ENCODE peak calls at places on chromosome 15, in eight cellular contexts. One of them, this sample, is unnamed.

GRCh38 chr15:42858999-42859789 is 61.4 kb downstream of the TTBK2 start:
- DNase-seq in naive thymus-derived CD8-positive, alpha-beta T cell: no peak
- DNase-seq in smooth muscle cell of the brain vasculature: no peak
- DNase-seq in keratinocyte: no peak
- DNase-seq in GM03348: no peak
- DNase-seq in stimulated activated CD4-positive, alpha-beta T cell treated with anti-CD3 and anti-CD28 coated beads, Interleukin-4, amount 100 ng/mL, for 4 hours: no peak
- DNase-seq in activated CD4-positive, alpha-beta T cell treated with anti-CD3 and anti-CD28 coated beads for 24 hours: no peak
- DNase-seq in activated CD4-positive, CD25-positive, alpha-beta regulatory T cell treated with anti-CD3 and anti-CD28 coated beads, Interleukin-2, amount 50 U/mL, for 72 hours: no peak
- DNase-seq in this sample: no peak

GRCh38 chr15:81567924-81568323 is 193.9 kb upstream of the TMC3 start:
- DNase-seq in naive thymus-derived CD8-positive, alpha-beta T cell: no peak
- DNase-seq in smooth muscle cell of the brain vasculature: no peak
- DNase-seq in keratinocyte: no peak
- DNase-seq in GM03348: no peak
- DNase-seq in stimulated activated CD4-positive, alpha-beta T cell treated with anti-CD3 and anti-CD28 coated beads, Interleukin-4, amount 100 ng/mL, for 4 hours: no peak
- DNase-seq in activated CD4-positive, alpha-beta T cell treated with anti-CD3 and anti-CD28 coated beads for 24 hours: no peak
- DNase-seq in activated CD4-positive, CD25-positive, alpha-beta regulatory T cell treated with anti-CD3 and anti-CD28 coated beads, Interleukin-2, amount 50 U/mL, for 72 hours: no peak
- DNase-seq in this sample: no peak

GRCh38 chr15:62647195-62647865 is 395.2 kb upstream of the TPM1 start:
- DNase-seq in naive thymus-derived CD8-positive, alpha-beta T cell: no peak
- DNase-seq in smooth muscle cell of the brain vasculature: no peak
- DNase-seq in keratinocyte: no peak
- DNase-seq in GM03348: no peak
- DNase-seq in stimulated activated CD4-positive, alpha-beta T cell treated with anti-CD3 and anti-CD28 coated beads, Interleukin-4, amount 100 ng/mL, for 4 hours: no peak
- DNase-seq in activated CD4-positive, alpha-beta T cell treated with anti-CD3 and anti-CD28 coated beads for 24 hours: no peak
- DNase-seq in activated CD4-positive, CD25-positive, alpha-beta regulatory T cell treated with anti-CD3 and anti-CD28 coated beads, Interleukin-2, amount 50 U/mL, for 72 hours: no peak
- DNase-seq in this sample: no peak

GRCh38 chr15:83559310-83559966 is 94.5 kb upstream of the ADAMTSL3 start:
- DNase-seq in naive thymus-derived CD8-positive, alpha-beta T cell: peak; percentile 31
- DNase-seq in smooth muscle cell of the brain vasculature: peak; percentile 23
- DNase-seq in keratinocyte: peak; percentile 32
- DNase-seq in GM03348: peak; percentile 85
- DNase-seq in stimulated activated CD4-positive, alpha-beta T cell treated with anti-CD3 and anti-CD28 coated beads, Interleukin-4, amount 100 ng/mL, for 4 hours: peak; percentile 6
- DNase-seq in activated CD4-positive, alpha-beta T cell treated with anti-CD3 and anti-CD28 coated beads for 24 hours: peak; percentile 24
- DNase-seq in activated CD4-positive, CD25-positive, alpha-beta regulatory T cell treated with anti-CD3 and anti-CD28 coated beads, Interleukin-2, amount 50 U/mL, for 72 hours: peak; percentile 32
- DNase-seq in this sample: peak; percentile 29

GRCh38 chr15:45454825-45455224 is 67.7 kb downstream of the SLC30A4 start:
- DNase-seq in naive thymus-derived CD8-positive, alpha-beta T cell: peak; percentile 59
- DNase-seq in smooth muscle cell of the brain vasculature: peak; percentile 84
- DNase-seq in keratinocyte: peak; percentile 75
- DNase-seq in GM03348: peak; percentile 93
- DNase-seq in stimulated activated CD4-positive, alpha-beta T cell treated with anti-CD3 and anti-CD28 coated beads, Interleukin-4, amount 100 ng/mL, for 4 hours: peak; percentile 74
- DNase-seq in activated CD4-positive, alpha-beta T cell treated with anti-CD3 and anti-CD28 coated beads for 24 hours: peak; percentile 19
- DNase-seq in activated CD4-positive, CD25-positive, alpha-beta regulatory T cell treated with anti-CD3 and anti-CD28 coated beads, Interleukin-2, amount 50 U/mL, for 72 hours: peak; percentile 49
- DNase-seq in this sample: no peak

GRCh38 chr15:34070003-34070402 is 31.0 kb upstream of the AVEN start:
- DNase-seq in naive thymus-derived CD8-positive, alpha-beta T cell: no peak
- DNase-seq in smooth muscle cell of the brain vasculature: no peak
- DNase-seq in keratinocyte: no peak
- DNase-seq in GM03348: no peak
- DNase-seq in stimulated activated CD4-positive, alpha-beta T cell treated with anti-CD3 and anti-CD28 coated beads, Interleukin-4, amount 100 ng/mL, for 4 hours: no peak
- DNase-seq in activated CD4-positive, alpha-beta T cell treated with anti-CD3 and anti-CD28 coated beads for 24 hours: no peak
- DNase-seq in activated CD4-positive, CD25-positive, alpha-beta regulatory T cell treated with anti-CD3 and anti-CD28 coated beads, Interleukin-2, amount 50 U/mL, for 72 hours: no peak
- DNase-seq in this sample: no peak

GRCh38 chr15:58442122-58442521 is 10.3 kb downstream of the LIPC start:
- DNase-seq in naive thymus-derived CD8-positive, alpha-beta T cell: no peak
- DNase-seq in smooth muscle cell of the brain vasculature: no peak
- DNase-seq in keratinocyte: peak; percentile 41
- DNase-seq in GM03348: no peak
- DNase-seq in stimulated activated CD4-positive, alpha-beta T cell treated with anti-CD3 and anti-CD28 coated beads, Interleukin-4, amount 100 ng/mL, for 4 hours: no peak
- DNase-seq in activated CD4-positive, alpha-beta T cell treated with anti-CD3 and anti-CD28 coated beads for 24 hours: no peak
- DNase-seq in activated CD4-positive, CD25-positive, alpha-beta regulatory T cell treated with anti-CD3 and anti-CD28 coated beads, Interleukin-2, amount 50 U/mL, for 72 hours: no peak
- DNase-seq in this sample: no peak

GRCh38 chr15:98025237-98025636 is 64.7 kb downstream of the ARRDC4 start:
- DNase-seq in naive thymus-derived CD8-positive, alpha-beta T cell: no peak
- DNase-seq in smooth muscle cell of the brain vasculature: no peak
- DNase-seq in keratinocyte: no peak
- DNase-seq in GM03348: peak; percentile 54
- DNase-seq in stimulated activated CD4-positive, alpha-beta T cell treated with anti-CD3 and anti-CD28 coated beads, Interleukin-4, amount 100 ng/mL, for 4 hours: no peak
- DNase-seq in activated CD4-positive, alpha-beta T cell treated with anti-CD3 and anti-CD28 coated beads for 24 hours: no peak
- DNase-seq in activated CD4-positive, CD25-positive, alpha-beta regulatory T cell treated with anti-CD3 and anti-CD28 coated beads, Interleukin-2, amount 50 U/mL, for 72 hours: no peak
- DNase-seq in this sample: peak; percentile 7

GRCh38 chr15:31442203-31443090 is 115.8 kb downstream of the KLF13 start:
- DNase-seq in naive thymus-derived CD8-positive, alpha-beta T cell: no peak
- DNase-seq in smooth muscle cell of the brain vasculature: no peak
- DNase-seq in keratinocyte: peak; percentile 95
- DNase-seq in GM03348: peak; percentile 77
- DNase-seq in stimulated activated CD4-positive, alpha-beta T cell treated with anti-CD3 and anti-CD28 coated beads, Interleukin-4, amount 100 ng/mL, for 4 hours: no peak
- DNase-seq in activated CD4-positive, alpha-beta T cell treated with anti-CD3 and anti-CD28 coated beads for 24 hours: no peak
- DNase-seq in activated CD4-positive, CD25-positive, alpha-beta regulatory T cell treated with anti-CD3 and anti-CD28 coated beads, Interleukin-2, amount 50 U/mL, for 72 hours: no peak
- DNase-seq in this sample: no peak

GRCh38 chr15:66997212-66997611 is 68.2 kb upstream of the SMAD3 start:
- DNase-seq in naive thymus-derived CD8-positive, alpha-beta T cell: no peak
- DNase-seq in smooth muscle cell of the brain vasculature: no peak
- DNase-seq in keratinocyte: peak; percentile 53
- DNase-seq in GM03348: peak; percentile 81
- DNase-seq in stimulated activated CD4-positive, alpha-beta T cell treated with anti-CD3 and anti-CD28 coated beads, Interleukin-4, amount 100 ng/mL, for 4 hours: no peak
- DNase-seq in activated CD4-positive, alpha-beta T cell treated with anti-CD3 and anti-CD28 coated beads for 24 hours: no peak
- DNase-seq in activated CD4-positive, CD25-positive, alpha-beta regulatory T cell treated with anti-CD3 and anti-CD28 coated beads, Interleukin-2, amount 50 U/mL, for 72 hours: no peak
- DNase-seq in this sample: no peak

GRCh38 chr15:59549826-59550225 is 61.8 kb upstream of the GCNT3 start:
- DNase-seq in naive thymus-derived CD8-positive, alpha-beta T cell: no peak
- DNase-seq in smooth muscle cell of the brain vasculature: no peak
- DNase-seq in keratinocyte: no peak
- DNase-seq in GM03348: no peak
- DNase-seq in stimulated activated CD4-positive, alpha-beta T cell treated with anti-CD3 and anti-CD28 coated beads, Interleukin-4, amount 100 ng/mL, for 4 hours: no peak
- DNase-seq in activated CD4-positive, alpha-beta T cell treated with anti-CD3 and anti-CD28 coated beads for 24 hours: no peak
- DNase-seq in activated CD4-positive, CD25-positive, alpha-beta regulatory T cell treated with anti-CD3 and anti-CD28 coated beads, Interleukin-2, amount 50 U/mL, for 72 hours: no peak
- DNase-seq in this sample: no peak

GRCh38 chr15:101242160-101242998 is 9.5 kb downstream of the CHSY1 start:
- DNase-seq in naive thymus-derived CD8-positive, alpha-beta T cell: peak; percentile 83
- DNase-seq in smooth muscle cell of the brain vasculature: no peak
- DNase-seq in keratinocyte: no peak
- DNase-seq in GM03348: peak; percentile 24
- DNase-seq in stimulated activated CD4-positive, alpha-beta T cell treated with anti-CD3 and anti-CD28 coated beads, Interleukin-4, amount 100 ng/mL, for 4 hours: peak; percentile 36
- DNase-seq in activated CD4-positive, alpha-beta T cell treated with anti-CD3 and anti-CD28 coated beads for 24 hours: no peak
- DNase-seq in activated CD4-positive, CD25-positive, alpha-beta regulatory T cell treated with anti-CD3 and anti-CD28 coated beads, Interleukin-2, amount 50 U/mL, for 72 hours: peak; percentile 40
- DNase-seq in this sample: no peak

GRCh38 chr15:93126496-93127083 is 37.6 kb upstream of the RGMA start:
- DNase-seq in naive thymus-derived CD8-positive, alpha-beta T cell: no peak
- DNase-seq in smooth muscle cell of the brain vasculature: no peak
- DNase-seq in keratinocyte: no peak
- DNase-seq in GM03348: peak; percentile 20
- DNase-seq in stimulated activated CD4-positive, alpha-beta T cell treated with anti-CD3 and anti-CD28 coated beads, Interleukin-4, amount 100 ng/mL, for 4 hours: no peak
- DNase-seq in activated CD4-positive, alpha-beta T cell treated with anti-CD3 and anti-CD28 coated beads for 24 hours: no peak
- DNase-seq in activated CD4-positive, CD25-positive, alpha-beta regulatory T cell treated with anti-CD3 and anti-CD28 coated beads, Interleukin-2, amount 50 U/mL, for 72 hours: no peak
- DNase-seq in this sample: no peak

GRCh38 chr15:58257776-58258325 is 119.7 kb downstream of the AQP9 start:
- DNase-seq in naive thymus-derived CD8-positive, alpha-beta T cell: no peak
- DNase-seq in smooth muscle cell of the brain vasculature: no peak
- DNase-seq in keratinocyte: no peak
- DNase-seq in GM03348: no peak
- DNase-seq in stimulated activated CD4-positive, alpha-beta T cell treated with anti-CD3 and anti-CD28 coated beads, Interleukin-4, amount 100 ng/mL, for 4 hours: no peak
- DNase-seq in activated CD4-positive, alpha-beta T cell treated with anti-CD3 and anti-CD28 coated beads for 24 hours: no peak
- DNase-seq in activated CD4-positive, CD25-positive, alpha-beta regulatory T cell treated with anti-CD3 and anti-CD28 coated beads, Interleukin-2, amount 50 U/mL, for 72 hours: no peak
- DNase-seq in this sample: no peak

GRCh38 chr15:31387483-31388118 is 61.0 kb downstream of the KLF13 start:
- DNase-seq in naive thymus-derived CD8-positive, alpha-beta T cell: peak; percentile 52
- DNase-seq in smooth muscle cell of the brain vasculature: no peak
- DNase-seq in keratinocyte: no peak
- DNase-seq in GM03348: peak; percentile 36
- DNase-seq in stimulated activated CD4-positive, alpha-beta T cell treated with anti-CD3 and anti-CD28 coated beads, Interleukin-4, amount 100 ng/mL, for 4 hours: peak; percentile 28
- DNase-seq in activated CD4-positive, alpha-beta T cell treated with anti-CD3 and anti-CD28 coated beads for 24 hours: no peak
- DNase-seq in activated CD4-positive, CD25-positive, alpha-beta regulatory T cell treated with anti-CD3 and anti-CD28 coated beads, Interleukin-2, amount 50 U/mL, for 72 hours: no peak
- DNase-seq in this sample: no peak

GRCh38 chr15:37377428-37377827 is 277.1 kb upstream of the MEIS2 start:
- DNase-seq in naive thymus-derived CD8-positive, alpha-beta T cell: no peak
- DNase-seq in smooth muscle cell of the brain vasculature: no peak
- DNase-seq in keratinocyte: no peak
- DNase-seq in GM03348: no peak
- DNase-seq in stimulated activated CD4-positive, alpha-beta T cell treated with anti-CD3 and anti-CD28 coated beads, Interleukin-4, amount 100 ng/mL, for 4 hours: no peak
- DNase-seq in activated CD4-positive, alpha-beta T cell treated with anti-CD3 and anti-CD28 coated beads for 24 hours: no peak
- DNase-seq in activated CD4-positive, CD25-positive, alpha-beta regulatory T cell treated with anti-CD3 and anti-CD28 coated beads, Interleukin-2, amount 50 U/mL, for 72 hours: no peak
- DNase-seq in this sample: no peak

GRCh38 chr15:58185439-58185838 is 47.3 kb downstream of the AQP9 start:
- DNase-seq in naive thymus-derived CD8-positive, alpha-beta T cell: no peak
- DNase-seq in smooth muscle cell of the brain vasculature: no peak
- DNase-seq in keratinocyte: no peak
- DNase-seq in GM03348: no peak
- DNase-seq in stimulated activated CD4-positive, alpha-beta T cell treated with anti-CD3 and anti-CD28 coated beads, Interleukin-4, amount 100 ng/mL, for 4 hours: no peak
- DNase-seq in activated CD4-positive, alpha-beta T cell treated with anti-CD3 and anti-CD28 coated beads for 24 hours: no peak
- DNase-seq in activated CD4-positive, CD25-positive, alpha-beta regulatory T cell treated with anti-CD3 and anti-CD28 coated beads, Interleukin-2, amount 50 U/mL, for 72 hours: no peak
- DNase-seq in this sample: no peak

GRCh38 chr15:56794150-56794922 is 61.0 kb upstream of the ZNF280D start:
- DNase-seq in naive thymus-derived CD8-positive, alpha-beta T cell: no peak
- DNase-seq in smooth muscle cell of the brain vasculature: peak; percentile 46
- DNase-seq in keratinocyte: no peak
- DNase-seq in GM03348: no peak
- DNase-seq in stimulated activated CD4-positive, alpha-beta T cell treated with anti-CD3 and anti-CD28 coated beads, Interleukin-4, amount 100 ng/mL, for 4 hours: no peak
- DNase-seq in activated CD4-positive, alpha-beta T cell treated with anti-CD3 and anti-CD28 coated beads for 24 hours: no peak
- DNase-seq in activated CD4-positive, CD25-positive, alpha-beta regulatory T cell treated with anti-CD3 and anti-CD28 coated beads, Interleukin-2, amount 50 U/mL, for 72 hours: no peak
- DNase-seq in this sample: no peak

This sample was measured in glomerular endothelial cell.